ENCODE peak calls at places on chromosome 19, in seven cellular contexts. Z is GM12878, E is H1, P is HCT116, U is K562, I is HepG2, T is SK-N-SH. Y is an unnamed sample.

GRCh38 chr19:3008994-3009393 is 20.1 kb downstream of the TLE2 start:
- DNase-seq in U (no peak), P (no peak), Z (no peak), I (no peak), E (no peak), T (no peak), Y (no peak)

GRCh38 chr19:33905937-33906577 is 109.4 kb downstream of the KCTD15 start:
- DNase-seq in P (no peak), E (no peak), I (no peak), U (peak; percentile 11), Z (no peak), T (peak; percentile 85), Y (no peak)

GRCh38 chr19:53877361-53877766 is 4.6 kb upstream of the PRKCG start:
- DNase-seq in I (no peak), P (no peak), Z (no peak), E (no peak), T (no peak), U (no peak), Y (no peak)

GRCh38 chr19:49790866-49791265 is 22.2 kb downstream of the FUZ start:
- DNase-seq in P (no peak), E (no peak), T (no peak), U (peak; percentile 58), Z (no peak), I (no peak), Y (no peak)

GRCh38 chr19:28960986-28961705 is 251.8 kb downstream of the UQCRFS1 start:
- DNase-seq in P (no peak), I (no peak), T (no peak), U (no peak), Z (no peak), E (no peak), Y (no peak)

GRCh38 chr19:14556662-14557188 is 15.1 kb downstream of the NDUFB7 start:
- DNase-seq in Z (no peak), T (peak; percentile 94), E (peak; percentile 81), P (peak; percentile 67), U (peak; percentile 88), I (peak; percentile 61), Y (no peak)

GRCh38 chr19:7980168-7980567 is 25.3 kb downstream of the ELAVL1 start:
- DNase-seq in P (no peak), T (no peak), I (no peak), Z (no peak), U (no peak), E (no peak), Y (no peak)

GRCh38 chr19:4386038-4386782 is 14.1 kb downstream of the SH3GL1 start:
- DNase-seq in Z (no peak), T (no peak), U (no peak), I (no peak), P (no peak), E (no peak), Y (no peak)

GRCh38 chr19:42081584-42082258 is 5.8 kb downstream of the ZNF574 start:
- DNase-seq in I (peak; percentile 57), Z (no peak), E (no peak), U (peak; percentile 46), P (no peak), T (peak; percentile 57), Y (peak; percentile 20)

GRCh38 chr19:38869160-38869835 is 8.8 kb downstream of the RINL start:
- DNase-seq in I (no peak), U (no peak), P (no peak), E (no peak), Z (no peak), T (peak; percentile 47), Y (no peak)

GRCh38 chr19:48969276-48970138 is 4.4 kb downstream of the FTL start:
- DNase-seq in T (no peak), P (no peak), E (no peak), U (peak; percentile 85), I (no peak), Z (no peak), Y (no peak)

GRCh38 chr19:2719910-2720776 is 1.0 kb downstream of the DIRAS1 start:
- DNase-seq in T (peak; percentile 84), Z (no peak), I (no peak), E (no peak), U (no peak), P (no peak), Y (no peak)

GRCh38 chr19:8473652-8474476 is 28.6 kb downstream of the PRAM1 start:
- DNase-seq in Z (peak; percentile 45), U (no peak), T (no peak), E (no peak), P (no peak), I (no peak), Y (no peak)

GRCh38 chr19:44725251-44725650 is 23.3 kb upstream of the BCL3 start:
- DNase-seq in Z (no peak), T (no peak), E (no peak), I (peak; percentile 77), U (no peak), P (no peak), Y (no peak)

GRCh38 chr19:1455336-1456120 is 5.6 kb downstream of the APC2 start:
- DNase-seq in U (peak; percentile 92), P (peak; percentile 97), Z (no peak), E (peak; percentile 90), T (peak; percentile 94), I (peak; percentile 76), Y (peak; percentile 43)

GRCh38 chr19:55301459-55302331 is 17.9 kb downstream of the BRSK1 start:
- DNase-seq in I (peak; percentile 68), Z (peak; percentile 59), T (peak; percentile 99), E (peak; percentile 73), P (peak; percentile 54), U (peak; percentile 94), Y (peak; percentile 55)

GRCh38 chr19:41018736-41019290 is 27.7 kb downstream of the CYP2B6 start:
- DNase-seq in P (no peak), U (no peak), T (no peak), I (no peak), E (no peak), Z (no peak), Y (no peak)

GRCh38 chr19:36196249-36196648 is 18.2 kb downstream of the ZNF565 start:
- DNase-seq in T (no peak), U (no peak), I (no peak), E (no peak), P (no peak), Z (no peak), Y (no peak)

GRCh38 chr19:32708457-32708856 is 11.1 kb upstream of the TDRD12 start:
- DNase-seq in E (no peak), T (no peak), Z (no peak), U (no peak), I (no peak), P (no peak), Y (no peak)

GRCh38 chr19:42018503-42019193 is 24.6 kb upstream of the ATP1A3 start:
- DNase-seq in I (no peak), E (no peak), T (no peak), P (no peak), U (peak; percentile 72), Z (no peak), Y (no peak)

DNA sequence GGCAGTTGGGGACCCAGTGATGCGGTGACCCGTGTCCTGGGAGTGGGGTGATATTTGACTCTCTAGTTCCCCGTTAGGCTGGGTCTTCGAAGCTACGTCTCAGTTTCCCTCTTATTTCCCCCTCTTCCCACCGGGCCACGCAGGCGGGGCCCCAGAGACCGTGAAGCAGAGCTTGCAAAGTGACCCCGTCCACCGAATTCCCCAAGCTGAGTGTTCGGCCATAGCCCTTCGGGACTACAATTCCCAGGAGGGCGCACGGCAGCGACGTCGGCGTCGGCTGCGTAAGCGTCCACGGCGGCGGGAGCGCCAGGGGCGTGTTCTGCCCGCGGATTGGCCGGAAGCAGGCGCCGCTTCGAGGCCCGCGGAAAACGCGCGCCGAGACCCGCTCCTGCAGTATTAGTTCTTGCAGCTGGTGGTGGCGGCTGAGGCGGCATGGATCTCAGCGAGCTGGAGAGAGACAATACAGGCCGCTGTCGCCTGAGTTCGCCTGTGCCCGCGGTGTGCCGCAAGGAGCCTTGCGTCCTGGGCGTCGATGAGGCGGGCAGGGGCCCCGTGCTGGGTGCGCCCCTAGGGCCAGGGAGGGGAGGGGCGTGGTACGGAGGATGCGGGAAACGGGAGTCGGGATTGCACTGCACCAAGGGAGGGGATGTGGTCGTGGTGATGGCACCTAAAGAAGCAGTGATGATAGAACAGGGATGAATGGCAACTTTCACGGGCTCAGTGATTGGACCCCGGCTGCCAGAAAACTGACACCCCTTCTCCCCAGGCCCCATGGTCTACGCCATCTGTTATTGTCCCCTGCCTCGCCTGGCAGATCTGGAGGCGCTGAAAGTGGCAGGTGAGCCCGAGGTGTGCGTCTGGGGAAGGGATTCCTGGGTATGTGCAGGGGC is at the start of gene RNASEH2A:
- DNase-seq in U (peak; percentile 95), P (peak; percentile 71), Z (no peak), T (peak; percentile 95), E (no peak), I (peak; percentile 70), Y (no peak)
- TF ChIP-seq SIN3A in U (peak; percentile 90), P (peak; percentile 96), Z (peak; percentile 91), T (peak; percentile 97), E (peak; percentile 82), I (peak; percentile 82), Y (no peak)

GRCh38 chr19:17778621-17779280 is 16.2 kb upstream of the B3GNT3 start:
- DNase-seq in E (no peak), P (no peak), I (no peak), U (no peak), Z (no peak), T (no peak), Y (no peak)
- H3K4me3 ChIP-seq in E (peak overlapping the region; percentile 62), P (peak overlapping the region; percentile 70), I (peak overlapping the region; percentile 43), U (no peak overlapping the region), Z (no peak overlapping the region), T (no peak overlapping the region), Y (no peak overlapping the region)

GRCh38 chr19:5904302-5905071 is at the start of gene VMAC:
- DNase-seq in T (peak; percentile 99), I (peak; percentile 100), U (peak; percentile 100), P (peak; percentile 100), E (peak; percentile 100), Z (peak; percentile 100), Y (peak; percentile 97)
- TF ChIP-seq POLR2AphosphoS5 in T (peak; percentile 33), I (peak; percentile 22), U (peak; percentile 17), P (no peak), E (no peak), Z (peak; percentile 64), Y (no peak)

GRCh38 chr19:27777726-27778125 is 1435.2 kb downstream of the UQCRFS1 start:
- DNase-seq in U (no peak), Z (no peak), I (no peak), P (no peak), T (no peak), E (no peak), Y (no peak)

GRCh38 chr19:27777242-27777641 is 1435.7 kb downstream of the UQCRFS1 start:
- DNase-seq in E (no peak), P (no peak), Z (no peak), U (no peak), T (no peak), I (no peak), Y (no peak)

GRCh38 chr19:27776020-27776419 is 1436.9 kb downstream of the UQCRFS1 start:
- DNase-seq in I (no peak), P (no peak), E (no peak), T (no peak), U (peak; percentile 16), Z (no peak), Y (no peak)

GRCh38 chr19:27775395-27775794 is 1437.6 kb downstream of the UQCRFS1 start:
- DNase-seq in P (no peak), I (no peak), E (no peak), Z (no peak), U (peak; percentile 11), T (no peak), Y (no peak)

DNA sequence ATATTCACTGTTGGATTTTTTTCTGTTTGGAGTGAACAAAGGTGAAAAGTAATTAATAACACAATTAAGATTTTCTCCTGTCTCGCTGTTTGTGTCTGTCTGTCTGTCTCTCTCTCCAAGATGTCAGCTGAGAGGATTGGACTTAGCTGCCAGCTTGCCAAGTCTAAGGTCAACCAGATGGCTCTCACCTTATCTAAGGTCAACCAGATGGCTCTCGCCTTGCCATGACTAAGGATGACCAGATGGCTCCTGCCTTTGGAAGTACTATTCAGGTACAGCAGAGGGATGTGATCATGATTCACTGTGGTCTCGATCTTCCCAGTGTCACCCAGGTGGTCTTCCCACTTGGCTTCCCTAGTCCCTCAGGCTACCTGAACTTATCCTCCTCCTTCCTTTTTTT is 1436.4 kb downstream of the UQCRFS1 start:
- DNase-seq in U (peak; percentile 25), E (no peak), Z (no peak), T (no peak), I (no peak), P (no peak), Y (no peak)
- TF ChIP-seq SIN3A in U (no peak), E (no peak), Z (no peak), T (no peak), I (no peak), P (no peak), Y (no peak)